ENCODE peak calls at places on chromosomes 7 and 10, in four cellular contexts. N, Y, R and J are unnamed samples.

GRCh38 chr10:6148251-6148691 is 54.5 kb upstream of the PFKFB3 start:
- DNase-seq in N (peak), Y (no peak), R (no peak), J (no peak)

GRCh38 chr7:131595699-131596098 is 39.3 kb upstream of the PODXL start:
- DNase-seq in N (no peak), Y (no peak), R (no peak), J (no peak)

GRCh38 chr7:44595934-44596635 is 10.3 kb upstream of the OGDH start:
- DNase-seq in N (no peak), Y (no peak), R (no peak), J (no peak)

GRCh38 chr7:14691597-14692203 is 210.9 kb downstream of the DGKB start:
- DNase-seq in N (peak), Y (peak), R (peak), J (peak)

GRCh38 chr10:101064415-101065030 is 2.7 kb downstream of the KAZALD1 start:
- DNase-seq in N (no peak), Y (no peak), R (no peak), J (no peak)

GRCh38 chr7:17275749-17276671 is 22.4 kb upstream of the AHR start:
- DNase-seq in N (no peak), Y (no peak), R (peak), J (no peak)

GRCh38 chr10:32350811-32351342 is 3.9 kb upstream of the EPC1 start:
- DNase-seq in N (no peak), Y (no peak), R (no peak), J (no peak)

GRCh38 chr7:56218510-56218909 is 102.3 kb upstream of the NUPR2 start:
- DNase-seq in N (no peak), Y (no peak), R (no peak), J (no peak)

GRCh38 chr10:26374426-26374825 is 63.7 kb upstream of the APBB1IP start:
- DNase-seq in N (no peak), Y (no peak), R (no peak), J (no peak)

GRCh38 chr7:45136106-45137060 is 21.2 kb upstream of the RAMP3 start:
- DNase-seq in N (peak), Y (peak), R (peak), J (peak)

GRCh38 chr7:20220824-20221547 is 3.8 kb upstream of the MACC1 start:
- DNase-seq in N (peak), Y (no peak), R (peak), J (no peak)

GRCh38 chr7:53418834-53419482 is 383.5 kb downstream of the POM121L12 start:
- DNase-seq in N (no peak), Y (no peak), R (no peak), J (no peak)

GRCh38 chr7:39507866-39508551 is 58.2 kb upstream of the YAE1 start:
- DNase-seq in N (no peak), Y (no peak), R (no peak), J (no peak)

GRCh38 chr10:48608279-48608681 is 3.4 kb upstream of the ARHGAP22 start:
- DNase-seq in N (peak), Y (peak), R (no peak), J (peak)

GRCh38 chr7:102431617-102432298 is 1.6 kb upstream of the ORAI2 start:
- DNase-seq in N (peak), Y (no peak), R (no peak), J (peak)

GRCh38 chr10:133278577-133279265 is 2.1 kb upstream of the ADAM8 start:
- DNase-seq in N (peak), Y (peak), R (peak), J (peak)

GRCh38 chr7:75758491-75758890 is 13.5 kb downstream of the CCL26 start:
- DNase-seq in N (no peak), Y (no peak), R (no peak), J (no peak)

GRCh38 chr10:110522365-110522988 is 24.8 kb downstream of the DUSP5 start:
- DNase-seq in N (no peak), Y (no peak), R (peak), J (no peak)

GRCh38 chr10:77905086-77905735 is 21.3 kb downstream of the DLG5 start:
- DNase-seq in N (no peak), Y (no peak), R (no peak), J (no peak)

GRCh38 chr10:11605807-11606408 is 5.5 kb downstream of the USP6NL start:
- DNase-seq in N (no peak), Y (no peak), R (no peak), J (no peak)
- H3K4me3 ChIP-seq in N (no peak), Y (no peak), R (no peak), J (no peak)

GRCh38 chr10:74510594-74510993 is 315.8 kb upstream of the KAT6B start:
- DNase-seq in N (no peak), Y (no peak), R (no peak), J (peak)
- H3K4me3 ChIP-seq in N (no peak), Y (no peak), R (no peak), J (no peak)

DNA sequence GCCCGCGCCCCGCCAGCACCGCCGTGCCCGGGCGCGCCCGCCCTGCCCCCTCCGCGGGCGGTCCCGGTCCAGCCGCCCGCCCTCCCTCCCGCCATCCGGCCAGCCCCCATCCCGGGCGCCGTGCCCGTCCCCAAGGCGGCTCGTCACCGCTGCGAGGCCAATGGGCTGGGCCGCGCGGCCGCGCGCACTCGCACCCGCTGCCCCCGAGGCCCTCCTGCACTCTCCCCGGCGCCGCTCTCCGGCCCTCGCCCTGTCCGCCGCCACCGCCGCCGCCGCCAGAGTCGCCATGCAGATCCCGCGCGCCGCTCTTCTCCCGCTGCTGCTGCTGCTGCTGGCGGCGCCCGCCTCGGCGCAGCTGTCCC is at the start of gene HTRA1:
- DNase-seq in N (peak), Y (peak), R (peak), J (peak)
- H3K4me3 ChIP-seq in N (peak), Y (peak), R (peak), J (peak)

DNA sequence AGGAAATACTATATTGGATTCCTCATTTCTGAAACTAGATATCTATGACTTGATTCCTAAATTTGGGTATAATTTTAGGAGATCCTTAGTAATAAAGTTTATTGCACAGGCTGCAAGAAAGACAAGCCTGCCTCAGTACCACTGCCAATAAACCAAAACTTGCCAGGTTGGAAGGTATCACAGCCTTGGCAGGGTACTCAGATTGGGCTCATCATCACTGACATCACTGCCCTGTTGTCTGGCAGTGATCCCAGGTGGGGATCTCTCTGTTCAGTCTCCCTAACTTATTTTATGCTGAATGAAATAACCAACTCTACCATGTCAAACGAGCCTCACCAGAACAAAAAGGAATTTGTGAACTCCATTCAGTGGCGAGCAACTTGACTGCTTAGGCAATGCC is 18.8 kb downstream of the FIGNL1 start:
- DNase-seq in N (no peak), Y (no peak), R (no peak), J (no peak)
- H3K4me3 ChIP-seq in N (no peak), Y (no peak), R (no peak), J (no peak)

GRCh38 chr7:130492519-130493274 is 812 bp downstream of the MEST start:
- DNase-seq in N (no peak), Y (peak), R (no peak), J (no peak)
- H3K4me3 ChIP-seq in N (peak), Y (peak), R (peak), J (no peak)